ENCODE peak calls at places on chromosome 21, in five cellular contexts. T is fibroblast of mammary gland, P is cardiac muscle cell, S is caudate nucleus, V is right atrium auricular region. Y is an unnamed sample.

GRCh38 chr21:26659181-26659580 is 86.1 kb upstream of the CYYR1 start:
- DNase-seq in T (peak; percentile 1), V (no peak), S (no peak), P (no peak), Y (no peak)

GRCh38 chr21:39204134-39204533 is 20.9 kb upstream of the PSMG1 start:
- DNase-seq in T (no peak), S (no peak), V (no peak), P (no peak), Y (no peak)

GRCh38 chr21:45228171-45228641 is 59.5 kb downstream of the POFUT2 start:
- DNase-seq in T (peak; percentile 97), S (peak; percentile 89), V (peak; percentile 75), P (peak; percentile 14), Y (no peak)

GRCh38 chr21:35449846-35450245 is 400.7 kb upstream of the RUNX1 start:
- DNase-seq in S (no peak), P (no peak), T (no peak), V (no peak), Y (no peak)

GRCh38 chr21:39562791-39563770 is 49.7 kb upstream of the B3GALT5 start:
- DNase-seq in P (no peak), V (no peak), T (no peak), S (peak; percentile 87), Y (no peak)

GRCh38 chr21:38506606-38507331 is 8.5 kb upstream of the ERG start:
- DNase-seq in P (no peak), S (no peak), V (no peak), T (no peak), Y (no peak)

GRCh38 chr21:44347911-44348451 is 5.4 kb upstream of the TRPM2 start:
- DNase-seq in S (no peak), V (no peak), T (no peak), P (no peak), Y (no peak)

GRCh38 chr21:32728455-32729237 is 833 bp upstream of the SYNJ1 start:
- DNase-seq in T (no peak), V (no peak), P (no peak), S (peak; percentile 45), Y (no peak)

GRCh38 chr21:35528109-35529042 is 479.3 kb upstream of the RUNX1 start:
- DNase-seq in T (no peak), V (no peak), P (no peak), S (peak; percentile 32), Y (no peak)

GRCh38 chr21:37855568-37856391 is 60.5 kb downstream of the KCNJ6 start:
- DNase-seq in V (no peak), P (no peak), T (peak; percentile 45), S (no peak), Y (no peak)

GRCh38 chr21:44686843-44687561 is 5.0 kb upstream of the KRTAP12-1 start:
- DNase-seq in V (peak; percentile 54), T (no peak), S (no peak), P (no peak), Y (peak; percentile 79)

GRCh38 chr21:45180289-45180599 is 105.9 kb downstream of the ADARB1 start:
- DNase-seq in V (no peak), T (no peak), S (no peak), P (no peak), Y (no peak)

GRCh38 chr21:44397431-44398031 is 44.1 kb downstream of the TRPM2 start:
- DNase-seq in T (no peak), P (no peak), V (no peak), S (no peak), Y (peak; percentile 82)

GRCh38 chr21:28737671-28738279 is 254.9 kb downstream of the LTN1 start:
- DNase-seq in S (no peak), T (no peak), V (no peak), P (peak; percentile 84), Y (no peak)

GRCh38 chr21:42781981-42782722 is 97.2 kb downstream of the WDR4 start:
- DNase-seq in T (no peak), S (no peak), V (no peak), P (peak; percentile 40), Y (no peak)

GRCh38 chr21:43206231-43207042 is 37.6 kb downstream of the CRYAA start:
- DNase-seq in V (no peak), S (no peak), T (no peak), P (no peak), Y (peak; percentile 56)

GRCh38 chr21:44874497-44875331 is 1.2 kb upstream of the PTTG1IP start:
- DNase-seq in V (peak; percentile 85), S (no peak), P (peak; percentile 17), T (no peak), Y (no peak)

GRCh38 chr21:45138199-45139002 is 64.0 kb downstream of the ADARB1 start:
- DNase-seq in S (peak; percentile 35), P (peak; percentile 81), V (no peak), T (peak; percentile 73), Y (no peak)

GRCh38 chr21:46118871-46119564 is 21.1 kb downstream of the COL6A2 start:
- DNase-seq in V (no peak), S (no peak), P (no peak), T (peak; percentile 12), Y (peak; percentile 84)

GRCh38 chr21:27823652-27824201 is 856.8 kb upstream of the ADAMTS5 start:
- DNase-seq in T (no peak), S (no peak), P (no peak), V (no peak), Y (no peak)

GRCh38 chr21:34642211-34643075 is 26.4 kb upstream of the CLIC6 start:
- DNase-seq in T (no peak), S (no peak), V (peak; percentile 42), P (no peak), Y (no peak)

GRCh38 chr21:26920055-26920454 is 46.8 kb downstream of the ADAMTS5 start:
- DNase-seq in S (no peak), V (no peak), T (peak; percentile 55), P (no peak), Y (no peak)

GRCh38 chr21:44530903-44531605 is 8.9 kb downstream of the KRTAP10-1 start:
- DNase-seq in P (no peak), T (no peak), V (no peak), S (no peak), Y (no peak)

Y was measured in osteocyte.